ENCODE peak calls at places on chromosomes 13 and 19, in six cellular contexts. S is AG09309, N is HL-60, D is GM23338, X is H1, J is foreskin fibroblast. V is an unnamed sample.

GRCh38 chr13:44869167-44869566 is 120.1 kb downstream of the NUFIP1 start:
- DNase-seq in S (no peak), X (no peak), J (no peak), N (no peak), D (no peak), V (no peak)

GRCh38 chr13:112700291-112701060 is 10.6 kb downstream of the ATP11A start:
- DNase-seq in X (no peak), J (no peak), D (no peak), N (no peak), S (no peak), V (no peak)

GRCh38 chr13:99566125-99567083 is 65.1 kb downstream of the TM9SF2 start:
- DNase-seq in N (no peak), D (peak), X (no peak), S (no peak), J (no peak), V (no peak)

GRCh38 chr19:1171755-1172352 is 2.2 kb downstream of the SBNO2 start:
- DNase-seq in N (no peak), S (no peak), X (no peak), D (no peak), J (peak), V (no peak)

GRCh38 chr19:46176116-46176860 is 28.2 kb downstream of the IGFL2 start:
- DNase-seq in J (no peak), S (no peak), D (no peak), N (no peak), X (no peak), V (no peak)

GRCh38 chr13:33676045-33676699 is 141.8 kb upstream of the RFC3 start:
- DNase-seq in N (no peak), D (no peak), X (no peak), J (peak), S (no peak), V (peak)

GRCh38 chr19:57620673-57621348 is 6.8 kb downstream of the ZNF134 start:
- DNase-seq in N (no peak), S (no peak), D (peak), J (peak), X (no peak), V (peak)

GRCh38 chr13:40657961-40658360 is 8.5 kb downstream of the FOXO1 start:
- DNase-seq in D (no peak), J (no peak), X (no peak), S (no peak), N (no peak), V (no peak)

GRCh38 chr19:50909240-50910070 is 1.7 kb downstream of the KLK4 start:
- DNase-seq in S (no peak), D (peak), J (peak), N (no peak), X (peak), V (no peak)

GRCh38 chr13:49353908-49354307 is 90.0 kb downstream of the CAB39L start:
- DNase-seq in D (no peak), N (no peak), S (no peak), J (peak), X (no peak), V (no peak)

GRCh38 chr13:63403726-63404125 is 1988.1 kb upstream of the PCDH20 start:
- DNase-seq in N (no peak), X (no peak), D (no peak), S (no peak), J (peak), V (no peak)

GRCh38 chr13:36973621-36974268 is 25.4 kb downstream of the ALG5 start:
- DNase-seq in D (no peak), S (no peak), X (no peak), J (no peak), N (no peak), V (no peak)

GRCh38 chr13:28626266-28626665 is 32.7 kb upstream of the POMP start:
- DNase-seq in S (no peak), N (no peak), D (no peak), X (no peak), J (no peak), V (no peak)

GRCh38 chr19:17767559-17767958 is 16.3 kb downstream of the FCHO1 start:
- DNase-seq in D (no peak), S (no peak), X (no peak), J (no peak), N (no peak), V (no peak)

GRCh38 chr19:17764348-17764747 is 13.1 kb downstream of the FCHO1 start:
- DNase-seq in S (no peak), D (no peak), X (no peak), N (no peak), J (no peak), V (no peak)

GRCh38 chr19:17765069-17765618 is 13.9 kb downstream of the FCHO1 start:
- DNase-seq in J (no peak), N (no peak), D (no peak), X (no peak), S (no peak), V (no peak)

GRCh38 chr19:17762505-17763229 is 11.4 kb downstream of the FCHO1 start:
- DNase-seq in X (peak), D (peak), J (peak), S (no peak), N (no peak), V (peak)

GRCh38 chr19:17766543-17767131 is 15.4 kb downstream of the FCHO1 start:
- DNase-seq in J (peak), X (peak), N (peak), D (peak), S (no peak), V (peak)
- TF ChIP-seq CTCF in J (peak), X (peak), N (peak), D (peak), S (peak), V (peak)

DNA sequence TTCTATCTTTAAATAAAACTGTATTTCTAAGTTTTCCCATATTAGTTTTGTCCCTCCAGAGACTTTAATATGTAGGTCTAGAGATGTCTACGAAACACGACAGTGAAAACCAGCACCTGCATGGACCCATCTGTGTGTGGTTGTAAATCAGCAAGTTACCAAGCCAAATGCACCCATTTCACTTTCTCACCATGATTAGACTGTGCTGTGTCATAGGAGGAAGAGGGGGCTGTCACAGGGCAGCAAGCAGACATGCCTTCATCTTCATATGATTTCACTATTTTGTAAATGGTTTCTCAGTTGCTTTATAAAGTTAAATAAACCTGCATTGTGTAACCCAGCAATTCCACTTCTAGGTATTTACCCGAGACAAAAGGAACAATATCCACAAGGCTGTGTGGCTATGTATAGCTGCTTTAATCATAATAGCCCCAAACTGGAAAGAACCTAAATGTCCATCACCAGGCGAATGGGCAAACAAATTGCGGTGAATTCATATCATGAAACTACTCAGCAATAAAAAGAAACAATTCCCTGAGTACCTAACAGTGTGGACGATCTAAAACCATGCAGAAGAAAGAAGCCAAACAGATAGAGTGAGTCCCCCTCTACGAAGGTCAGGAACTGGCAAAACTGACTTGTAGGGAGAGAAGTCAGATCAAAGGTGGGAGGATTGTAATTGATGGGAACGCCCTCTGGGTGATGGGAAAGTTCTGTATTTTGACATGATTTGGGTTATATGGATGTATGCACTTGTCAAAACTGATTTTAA is 185.5 kb downstream of the COL4A1 start:
- DNase-seq in N (no peak), S (no peak), J (no peak), X (peak), D (no peak), V (no peak)
- H3K4me3 ChIP-seq in N (no peak), S (no peak), J (no peak), X (no peak), D (no peak), V (no peak)

GRCh38 chr19:30556230-30556711 is 184.1 kb downstream of the ZNF536 start:
- DNase-seq in N (no peak), J (peak), X (no peak), D (peak), S (no peak), V (no peak)
- TF ChIP-seq CTCF in N (no peak), J (no peak), X (peak), D (peak), S (no peak), V (no peak)

DNA sequence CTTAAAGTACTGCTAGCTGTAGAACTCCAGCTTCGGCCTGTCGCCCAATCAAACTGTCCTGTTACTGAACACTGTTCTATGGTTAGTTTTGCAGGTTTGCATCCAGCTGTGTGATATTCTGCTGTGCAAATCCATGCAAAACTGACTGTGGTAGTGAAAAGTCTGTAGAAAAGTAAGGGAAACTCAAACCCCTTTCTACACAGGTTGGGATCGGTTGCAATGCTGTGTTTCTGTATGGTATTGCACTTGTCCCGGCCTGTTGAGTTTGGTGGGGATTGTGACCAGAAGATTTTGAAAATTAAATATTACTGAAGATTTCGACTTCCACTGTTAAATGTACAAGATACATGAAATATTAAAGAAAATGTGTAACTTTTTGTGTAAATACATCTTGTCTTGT is 3.6 kb downstream of the MIR17HG start:
- DNase-seq in X (no peak), D (no peak), J (no peak), N (no peak), S (no peak), V (no peak)
- H3K4me3 ChIP-seq in X (peak), D (peak), J (no peak), N (peak), S (no peak), V (no peak)